ENCODE peak calls at places on chromosomes 6 and 20, in five cellular contexts. M, Q, K, A and I are unnamed samples.

GRCh38 chr20:53337419-53338101 is 256.1 kb downstream of the ZNF217 start:
- DNase-seq in M (no peak), Q (no peak), K (no peak), A (no peak), I (no peak)

GRCh38 chr20:41161886-41162285 is 24.5 kb downstream of the PLCG1 start:
- DNase-seq in M (no peak), Q (no peak), K (no peak), A (no peak), I (no peak)

GRCh38 chr6:148146717-148147116 is 195.9 kb upstream of the SASH1 start:
- DNase-seq in M (no peak), Q (no peak), K (no peak), A (no peak), I (no peak)

GRCh38 chr6:43089874-43090556 is 13.9 kb downstream of the PTK7 start:
- DNase-seq in M (no peak), Q (no peak), K (no peak), A (no peak), I (no peak)

GRCh38 chr6:159467473-159468041 is 225.5 kb downstream of the SOD2 start:
- DNase-seq in M (no peak), Q (no peak), K (no peak), A (peak), I (no peak)

GRCh38 chr6:21597243-21597682 is 3.7 kb downstream of the SOX4 start:
- DNase-seq in M (no peak), Q (no peak), K (no peak), A (no peak), I (no peak)

GRCh38 chr6:154548130-154548830 is 37.8 kb upstream of the CNKSR3 start:
- DNase-seq in M (no peak), Q (no peak), K (no peak), A (no peak), I (peak)

GRCh38 chr6:34543421-34543820 is 12.7 kb downstream of the SPDEF start:
- DNase-seq in M (no peak), Q (no peak), K (peak), A (no peak), I (no peak)

GRCh38 chr6:33815854-33816253 is 12.1 kb upstream of the MLN start:
- DNase-seq in M (no peak), Q (no peak), K (peak), A (peak), I (peak)

GRCh38 chr6:37546141-37546871 is 46.6 kb upstream of the CCDC167 start:
- DNase-seq in M (no peak), Q (no peak), K (no peak), A (no peak), I (peak)

GRCh38 chr20:59006864-59007757 is at the start of gene CTSZ:
- DNase-seq in M (peak), Q (no peak), K (peak), A (no peak), I (peak)

GRCh38 chr20:44967207-44967807 is 995 bp downstream of the STK4 start:
- DNase-seq in M (peak), Q (no peak), K (peak), A (peak), I (no peak)

GRCh38 chr20:11080010-11080409 is 406.2 kb upstream of the JAG1 start:
- DNase-seq in M (no peak), Q (no peak), K (no peak), A (no peak), I (no peak)

GRCh38 chr6:41712651-41713103 is 22.7 kb downstream of the TFEB start:
- DNase-seq in M (no peak), Q (no peak), K (peak), A (no peak), I (no peak)

GRCh38 chr20:57414867-57415592 is 23.8 kb downstream of the RBM38 start:
- DNase-seq in M (no peak), Q (no peak), K (peak), A (peak), I (no peak)

GRCh38 chr6:105372862-105373182 is 30.1 kb downstream of the PREP start:
- DNase-seq in M (no peak), Q (no peak), K (no peak), A (no peak), I (no peak)

GRCh38 chr20:24109008-24109407 is 120.4 kb upstream of the GGTLC1 start:
- DNase-seq in M (peak), Q (no peak), K (no peak), A (no peak), I (no peak)

GRCh38 chr6:170117111-170117972 is 173.5 kb downstream of the DLL1 start:
- DNase-seq in M (peak), Q (no peak), K (no peak), A (no peak), I (no peak)

GRCh38 chr6:54294965-54295532 is 13.2 kb upstream of the TINAG start:
- DNase-seq in M (no peak), Q (no peak), K (no peak), A (no peak), I (no peak)

GRCh38 chr6:15966000-15966399 is 162.9 kb upstream of the MYLIP start:
- DNase-seq in M (no peak), Q (no peak), K (no peak), A (no peak), I (no peak)

GRCh38 chr6:128725271-128726233 is 157.4 kb upstream of the LAMA2 start:
- DNase-seq in M (no peak), Q (no peak), K (peak), A (peak), I (peak)

GRCh38 chr6:119310486-119311036 is 39.0 kb downstream of the MAN1A1 start:
- DNase-seq in M (no peak), Q (no peak), K (no peak), A (peak), I (no peak)

GRCh38 chr6:2733324-2733723 is 17.4 kb downstream of the MYLK4 start:
- DNase-seq in M (no peak), Q (peak), K (peak), A (peak), I (no peak)